ENCODE peak calls at places on chromosomes 6 and 20, in ten cellular contexts. X is left lobe of liver; S is GM23338; D is choroid plexus epithelial cell; Q is endothelial cell; P is aorta; C is A549; H is epithelial cell of proximal tubule; W is activated naive CD4-positive, alpha-beta T cell treated with anti-CD3 and anti-CD28 coated beads, Interleukin-2, amount 10 ng/mL, durations not matched to agents 7 days and 5 days; A is fibroblast of lung. O is an unnamed sample.
A peak's percentile ranks its signal among the peaks of the same experiment; 100 is the strongest.

GRCh38 chr20:50904067-50904570 is 27.1 kb downstream of the ADNP start:
- DNase-seq in X (no peak), S (no peak), D (no peak), Q (no peak), P (no peak), C (no peak), H (no peak), W (no peak), A (no peak), O (no peak)

GRCh38 chr20:7144464-7144863 is 377.0 kb downstream of the BMP2 start:
- DNase-seq in X (no peak), S (no peak), D (no peak), Q (no peak), P (no peak), C (no peak), H (no peak), W (no peak), A (no peak), O (no peak)

GRCh38 chr6:105691064-105691463 is 288.2 kb upstream of the PREP start:
- DNase-seq in X (no peak), S (no peak), D (no peak), Q (no peak), P (no peak), C (no peak), H (no peak), W (no peak), A (no peak), O (no peak)

GRCh38 chr6:84569882-84570281 is 194.5 kb downstream of the TBX18 start:
- DNase-seq in X (no peak), S (no peak), D (no peak), Q (no peak), P (no peak), C (no peak), H (no peak), W (no peak), A (no peak), O (no peak)

GRCh38 chr20:17498181-17498580 is 33.0 kb downstream of the BFSP1 start:
- DNase-seq in X (no peak), S (no peak), D (no peak), Q (no peak), P (no peak), C (no peak), H (no peak), W (no peak), A (no peak), O (peak; percentile 45)

GRCh38 chr6:153312633-153313032 is 181.6 kb upstream of the RGS17 start:
- DNase-seq in X (no peak), S (peak; percentile 39), D (peak; percentile 77), Q (peak; percentile 45), P (peak; percentile 81), C (peak; percentile 70), H (peak; percentile 32), W (peak; percentile 49), A (peak; percentile 76), O (no peak)

GRCh38 chr6:73028893-73029450 is 196.3 kb downstream of the KHDC1L start:
- DNase-seq in X (no peak), S (no peak), D (no peak), Q (no peak), P (no peak), C (no peak), H (no peak), W (no peak), A (no peak), O (no peak)

GRCh38 chr6:167350731-167351655 is 26.1 kb downstream of the TTLL2 start:
- DNase-seq in X (peak; percentile 86), S (peak; percentile 96), D (peak; percentile 54), Q (peak; percentile 88), P (peak; percentile 87), C (peak; percentile 76), H (no peak), W (peak; percentile 89), A (peak; percentile 37), O (peak; percentile 91)

GRCh38 chr6:169387809-169388383 is 134.2 kb upstream of the THBS2 start:
- DNase-seq in X (no peak), S (no peak), D (no peak), Q (no peak), P (no peak), C (no peak), H (no peak), W (no peak), A (no peak), O (no peak)

GRCh38 chr6:129590408-129591022 is 119.5 kb downstream of the ARHGAP18 start:
- DNase-seq in X (no peak), S (no peak), D (peak; percentile 92), Q (no peak), P (no peak), C (no peak), H (no peak), W (no peak), A (peak; percentile 93), O (no peak)

GRCh38 chr6:111800821-111801220 is 72.4 kb downstream of the FYN start:
- DNase-seq in X (no peak), S (no peak), D (no peak), Q (no peak), P (no peak), C (no peak), H (no peak), W (no peak), A (no peak), O (no peak)